ENCODE peak calls at places on chromosome 10, in six cellular contexts. Y is GM23338, P is HCT116, B is A549, U is SK-N-SH, N is K562. Q is an unnamed sample.

GRCh38 chr10:76432274-76433012 is 1001.0 kb downstream of the LRMDA start:
- DNase-seq in Y (peak), P (no peak), B (no peak), U (peak), N (no peak), Q (no peak)

GRCh38 chr10:132737390-132738048 is 48.4 kb downstream of the NKX6-2 start:
- DNase-seq in Y (no peak), P (no peak), B (no peak), U (no peak), N (no peak), Q (no peak)

GRCh38 chr10:74936577-74937445 is 110.4 kb downstream of the KAT6B start:
- DNase-seq in Y (no peak), P (no peak), B (no peak), U (no peak), N (no peak), Q (no peak)

GRCh38 chr10:94403034-94403822 is 887 bp downstream of the TBC1D12 start:
- DNase-seq in Y (peak), P (peak), B (peak), U (peak), N (peak), Q (peak)

GRCh38 chr10:24382596-24382978 is 173.6 kb downstream of the KIAA1217 start:
- DNase-seq in Y (no peak), P (no peak), B (no peak), U (no peak), N (no peak), Q (no peak)

GRCh38 chr10:52208394-52208793 is 105.7 kb upstream of the DKK1 start:
- DNase-seq in Y (no peak), P (no peak), B (no peak), U (no peak), N (no peak), Q (no peak)

GRCh38 chr10:1187151-1187854 is 131.1 kb downstream of the WDR37 start:
- DNase-seq in Y (no peak), P (no peak), B (no peak), U (no peak), N (no peak), Q (no peak)

GRCh38 chr10:26365681-26366327 is 72.3 kb upstream of the APBB1IP start:
- DNase-seq in Y (no peak), P (no peak), B (peak), U (no peak), N (no peak), Q (peak)

GRCh38 chr10:48943096-48943495 is 3.5 kb upstream of the LRRC18 start:
- DNase-seq in Y (no peak), P (no peak), B (no peak), U (no peak), N (no peak), Q (no peak)

GRCh38 chr10:105725007-105725406 is 1083.9 kb downstream of the SORCS3 start:
- DNase-seq in Y (no peak), P (no peak), B (no peak), U (no peak), N (no peak), Q (no peak)
- TF ChIP-seq REST in Y (no peak), P (no peak), B (no peak), U (no peak), N (no peak), Q (no peak)

DNA sequence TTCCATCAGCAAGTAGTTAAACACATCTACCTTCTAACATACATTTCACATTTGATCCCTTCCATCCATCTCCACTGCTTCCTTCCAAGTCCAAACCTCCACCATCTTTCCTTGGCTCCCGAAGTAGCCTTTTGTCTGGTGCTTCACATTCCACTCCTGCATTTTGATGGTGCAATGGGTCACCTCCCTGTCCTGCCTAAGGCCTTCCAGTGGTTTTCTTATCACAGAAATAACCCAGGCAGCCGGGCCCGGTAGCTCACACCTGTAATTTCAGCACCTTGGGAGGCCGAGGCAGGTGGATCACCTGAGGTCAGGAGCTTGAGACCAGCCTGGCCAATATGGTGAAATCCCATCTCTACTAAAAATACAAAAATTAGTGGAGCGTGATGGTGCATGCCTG is 44.5 kb downstream of the EMX2 start:
- DNase-seq in Y (no peak), P (no peak), B (no peak), U (no peak), N (no peak), Q (no peak)
- TF ChIP-seq REST in Y (no peak), P (no peak), B (no peak), U (no peak), N (no peak), Q (no peak)

DNA sequence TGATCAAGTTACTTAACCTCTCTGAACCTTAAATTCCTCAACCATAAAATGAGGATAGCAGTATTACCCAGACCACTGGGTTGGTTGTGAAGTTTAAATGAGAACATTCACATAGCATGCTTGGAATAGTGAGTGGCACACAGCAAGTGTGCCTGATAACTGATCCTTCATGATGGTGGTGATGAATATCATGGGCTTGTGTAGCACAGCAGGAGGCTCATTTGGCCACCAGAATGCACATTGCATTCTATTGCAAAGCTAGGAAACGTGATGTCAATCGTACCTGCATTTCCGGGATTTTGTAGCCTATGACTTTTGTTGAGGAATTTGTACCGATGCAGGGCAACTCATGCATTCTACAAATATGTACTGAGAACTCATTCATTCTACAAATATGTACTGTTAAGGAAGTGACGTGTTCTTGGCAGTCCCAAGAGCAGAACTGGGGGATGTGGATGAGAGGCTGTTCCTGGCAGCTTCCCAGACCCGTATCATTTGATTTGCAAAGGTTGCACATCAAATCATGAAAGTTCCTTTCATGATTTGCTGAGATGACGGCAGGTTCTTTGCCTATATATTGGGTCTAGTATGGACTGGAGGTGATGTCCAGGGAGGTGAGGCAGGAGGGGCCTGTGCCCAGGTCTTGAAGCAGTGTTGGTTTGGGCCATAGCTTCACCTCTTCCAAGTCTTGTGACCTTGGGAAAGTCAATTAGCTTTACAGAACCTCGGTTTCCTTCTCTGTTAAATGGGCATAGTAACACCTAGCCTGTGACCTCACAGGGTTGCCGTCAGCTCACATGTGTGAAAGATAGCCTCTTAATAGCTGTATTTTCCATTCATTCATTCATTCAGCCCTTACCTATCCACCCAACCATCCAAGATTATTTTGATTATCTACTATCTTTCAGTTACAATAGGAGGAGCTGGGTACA is 94.7 kb upstream of the SMNDC1 start:
- DNase-seq in Y (no peak), P (peak), B (peak), U (no peak), N (no peak), Q (no peak)
- TF ChIP-seq REST in Y (no peak), P (no peak), B (no peak), U (no peak), N (no peak), Q (no peak)

GRCh38 chr10:89853796-89854195 is 152.4 kb downstream of the KIF20B start:
- DNase-seq in Y (peak), P (no peak), B (no peak), U (peak), N (peak), Q (no peak)
- TF ChIP-seq REST in Y (no peak), P (no peak), B (no peak), U (no peak), N (no peak), Q (no peak)

DNA sequence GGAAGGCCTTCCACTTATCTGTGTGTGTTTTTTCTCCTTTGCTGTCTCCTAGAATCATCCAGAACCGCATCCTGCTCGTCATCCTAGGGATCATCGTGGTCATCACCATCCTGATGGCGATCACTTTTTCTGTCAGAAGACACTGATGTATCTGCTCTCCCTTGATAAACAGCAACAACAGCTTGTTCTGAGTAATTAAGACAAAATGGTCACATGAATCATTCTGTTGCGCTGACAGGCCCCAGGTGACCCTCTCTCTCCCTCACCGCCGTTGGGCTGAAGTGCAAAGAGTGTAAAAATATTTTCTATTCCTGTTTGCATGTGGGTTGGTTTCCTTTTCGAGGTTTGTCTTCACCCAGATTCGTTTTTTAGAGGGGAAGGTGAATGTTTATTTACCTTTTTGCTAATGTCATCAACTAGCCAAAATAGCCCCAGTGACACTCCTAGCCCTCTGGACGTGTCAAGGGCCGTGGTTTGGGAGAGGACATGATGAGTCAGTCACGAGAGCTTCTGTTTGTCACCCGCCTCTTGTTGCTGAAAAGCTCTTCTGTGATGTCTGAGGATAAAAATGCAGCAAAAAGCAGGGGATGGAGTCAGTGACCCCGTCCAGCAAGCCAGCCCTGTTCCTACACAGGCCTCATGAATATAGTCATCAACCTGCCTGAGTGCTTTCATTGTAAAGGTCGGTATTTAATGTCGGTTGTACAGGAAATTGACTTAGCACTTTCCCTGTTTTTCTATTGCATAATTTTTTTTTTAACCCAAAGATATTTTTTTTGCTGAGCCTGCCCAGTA is 134.6 kb upstream of the TCF7L2 start:
- DNase-seq in Y (no peak), P (no peak), B (peak), U (no peak), N (no peak), Q (no peak)
- TF ChIP-seq REST in Y (no peak), P (no peak), B (no peak), U (no peak), N (no peak), Q (no peak)

DNA sequence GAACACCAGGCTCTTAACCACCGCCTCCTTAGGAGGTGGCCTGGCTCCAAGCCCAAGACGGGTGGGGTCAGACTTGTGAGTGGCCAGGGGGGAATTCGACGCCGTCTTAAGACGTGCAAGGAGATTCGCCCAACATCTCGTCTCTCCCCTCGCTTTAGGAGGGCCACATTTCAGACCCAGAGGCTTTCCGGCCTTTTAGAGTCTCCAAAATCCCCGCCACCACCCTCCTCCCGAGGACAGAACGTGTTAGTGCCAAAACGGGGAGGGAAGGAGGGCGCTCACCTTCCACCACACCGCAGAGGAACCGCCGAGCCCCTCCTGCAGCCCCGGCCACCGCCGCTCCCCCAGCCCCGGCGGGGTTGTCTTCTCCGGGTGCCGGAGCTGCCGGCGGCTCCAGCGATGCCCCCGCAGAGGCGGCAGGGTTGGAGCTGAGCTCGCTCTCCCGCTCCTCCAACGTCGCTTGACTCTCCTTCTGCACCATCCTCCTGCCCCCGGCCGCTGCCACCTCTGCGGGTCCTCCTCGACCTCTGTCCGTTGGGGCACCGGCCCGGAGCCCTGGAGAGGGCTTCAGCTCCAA is 614 bp downstream of the OGA start:
- DNase-seq in Y (peak), P (peak), B (peak), U (peak), N (peak), Q (peak)
- TF ChIP-seq REST in Y (no peak), P (no peak), B (no peak), U (no peak), N (no peak), Q (no peak)

DNA sequence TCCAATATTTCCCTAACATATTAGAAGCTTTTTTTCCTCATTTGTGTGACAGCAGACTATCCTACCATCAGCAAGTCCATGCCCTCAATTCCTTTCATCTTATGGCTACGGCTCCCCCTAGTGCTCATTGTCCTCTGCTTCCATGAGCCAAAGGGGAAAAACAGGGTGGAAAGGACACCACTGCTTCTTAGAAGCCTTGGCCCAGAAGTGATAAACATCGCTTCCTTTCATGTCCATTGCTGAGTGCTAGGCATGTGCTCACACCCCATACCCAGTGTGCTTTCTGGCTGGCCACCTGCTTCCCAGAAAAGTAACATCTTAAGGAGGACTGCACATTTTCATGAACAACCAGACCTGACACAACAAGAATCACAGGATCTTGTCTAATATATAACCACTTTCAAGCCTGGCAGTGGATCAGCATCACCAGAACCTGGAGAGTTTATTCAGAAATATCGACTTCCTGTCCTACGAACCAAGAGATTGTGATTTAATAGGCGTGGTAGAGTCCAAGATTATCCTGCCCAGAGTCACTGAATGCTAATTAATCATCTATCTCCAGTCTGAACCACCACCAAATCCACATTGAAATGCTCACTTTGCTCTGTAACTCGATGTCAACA is 650.5 kb upstream of the SORCS1 start:
- DNase-seq in Y (peak), P (no peak), B (peak), U (peak), N (no peak), Q (no peak)
- TF ChIP-seq REST in Y (no peak), P (no peak), B (no peak), U (no peak), N (no peak), Q (no peak)

GRCh38 chr10:60206735-60207134 is 182.9 kb downstream of the ANK3 start:
- DNase-seq in Y (no peak), P (no peak), B (no peak), U (no peak), N (no peak), Q (no peak)

GRCh38 chr10:60207894-60208293 is 181.8 kb downstream of the ANK3 start:
- DNase-seq in Y (no peak), P (no peak), B (no peak), U (no peak), N (no peak), Q (no peak)

GRCh38 chr10:60205741-60206140 is 183.9 kb downstream of the ANK3 start:
- DNase-seq in Y (no peak), P (no peak), B (no peak), U (no peak), N (no peak), Q (no peak)

GRCh38 chr10:60200682-60201053 is 189.0 kb downstream of the ANK3 start:
- DNase-seq in Y (no peak), P (no peak), B (no peak), U (peak), N (no peak), Q (no peak)

DNA sequence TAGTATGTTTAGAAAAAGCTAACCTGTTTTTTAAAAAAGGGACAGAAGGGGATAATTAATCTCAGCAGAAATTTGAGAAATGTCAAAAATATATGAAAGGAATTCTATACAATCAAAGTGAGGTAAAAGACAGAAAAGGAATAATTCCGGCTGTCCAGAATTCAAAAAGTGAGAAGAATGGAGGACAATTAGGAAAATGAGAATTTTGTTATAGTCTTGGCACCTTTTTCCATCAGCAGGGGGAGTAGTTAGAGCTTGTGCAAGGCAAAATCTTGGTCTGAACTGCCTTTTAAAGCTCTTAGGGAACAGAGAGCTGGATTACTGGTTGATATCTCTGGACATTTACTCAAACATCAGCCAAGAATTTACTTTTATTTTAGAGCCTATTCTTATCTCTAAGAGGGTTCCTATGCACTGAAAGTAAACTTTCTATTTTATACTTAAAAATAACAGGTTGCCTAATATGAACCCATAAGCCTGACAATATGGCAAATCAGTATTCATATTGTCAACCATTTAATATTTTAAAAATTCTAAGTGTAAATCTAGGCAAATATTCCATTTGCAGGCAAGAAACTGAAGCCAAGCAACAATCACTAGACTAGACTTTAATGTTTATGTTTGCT is 185.6 kb downstream of the ANK3 start:
- DNase-seq in Y (peak), P (peak), B (peak), U (peak), N (peak), Q (no peak)
- TF ChIP-seq REST in Y (no peak), P (no peak), B (no peak), U (no peak), N (no peak), Q (no peak)

DNA sequence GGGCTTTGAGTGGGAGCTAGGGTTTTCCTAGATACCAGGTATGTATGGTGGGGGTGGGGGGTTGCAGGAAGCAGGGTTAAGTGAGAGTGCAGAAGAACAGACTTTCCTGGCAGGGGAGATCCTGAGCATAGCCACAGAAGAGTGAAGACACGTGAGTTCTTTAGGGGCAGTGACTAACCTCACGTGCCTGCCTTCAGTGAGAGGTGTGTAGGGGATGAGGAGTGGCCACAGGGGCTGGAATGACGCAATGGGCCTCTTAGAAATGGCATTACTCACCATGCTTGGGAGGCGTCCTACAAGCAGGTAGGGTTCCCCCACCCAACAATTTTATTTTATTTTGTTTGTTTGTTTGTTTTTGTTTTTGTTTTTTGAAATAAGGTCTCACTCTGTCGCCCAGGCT is 698.6 kb upstream of the NRP1 start:
- DNase-seq in Y (no peak), P (no peak), B (no peak), U (no peak), N (no peak), Q (no peak)
- TF ChIP-seq REST in Y (no peak), P (no peak), B (no peak), U (no peak), N (no peak), Q (no peak)